ENCODE peak calls at places on chromosomes 1 and 21, in eight cellular contexts. M, X, Z, C, K, U, P and H are unnamed samples. For H3K4me1, the result is how much of the 10 kb centered on the place peaks cover.

GRCh38 chr1:224753491-224753890 is 137.4 kb downstream of the CNIH3 start:
- DNase-seq in U (no peak), X (no peak), C (no peak), M (no peak), K (no peak), P (no peak), Z (no peak), H (no peak)

GRCh38 chr1:112444269-112444668 is 48.3 kb downstream of the CTTNBP2NL start:
- DNase-seq in X (no peak), C (no peak), P (no peak), M (no peak), U (no peak), Z (peak), K (no peak), H (no peak)

GRCh38 chr1:19096036-19096833 is 113.8 kb downstream of the UBR4 start:
- DNase-seq in P (peak), C (no peak), X (peak), K (peak), U (peak), Z (peak), M (no peak), H (peak)

GRCh38 chr1:171740356-171740863 is 1.5 kb downstream of the VAMP4 start:
- DNase-seq in K (no peak), M (no peak), C (no peak), U (no peak), Z (peak), X (no peak), P (no peak), H (no peak)

GRCh38 chr21:45611296-45611695 is 32.2 kb upstream of the PCBP3 start:
- DNase-seq in U (no peak), M (no peak), K (no peak), Z (no peak), X (no peak), P (no peak), C (no peak), H (peak)

GRCh38 chr1:88773540-88774150 is 89.6 kb downstream of the PKN2 start:
- DNase-seq in P (peak), Z (peak), U (no peak), C (no peak), X (no peak), K (no peak), M (no peak), H (peak)

GRCh38 chr1:179393721-179394120 is 27.9 kb downstream of the AXDND1 start:
- DNase-seq in P (no peak), M (no peak), Z (no peak), U (no peak), X (no peak), K (no peak), C (no peak), H (no peak)

GRCh38 chr1:46370214-46370633 is 23.9 kb upstream of the FAAH start:
- DNase-seq in K (no peak), X (no peak), M (peak), C (no peak), Z (peak), U (no peak), P (no peak), H (no peak)

GRCh38 chr1:201606581-201606980 is 67.7 kb downstream of the NAV1 start:
- DNase-seq in P (no peak), M (no peak), U (no peak), C (no peak), X (no peak), Z (no peak), K (no peak), H (no peak)

GRCh38 chr1:6820899-6821298 is 35.6 kb downstream of the CAMTA1 start:
- DNase-seq in C (no peak), P (no peak), U (no peak), Z (no peak), X (no peak), K (no peak), M (no peak), H (no peak)

GRCh38 chr1:210400043-210400840 is 71.5 kb downstream of the HHAT start:
- DNase-seq in X (peak), C (no peak), M (peak), K (peak), P (peak), U (peak), Z (peak), H (peak)

GRCh38 chr1:217647791-217648190 is 16.6 kb downstream of the SPATA17 start:
- DNase-seq in K (no peak), U (no peak), M (no peak), P (no peak), Z (no peak), C (no peak), X (no peak), H (no peak)

DNA sequence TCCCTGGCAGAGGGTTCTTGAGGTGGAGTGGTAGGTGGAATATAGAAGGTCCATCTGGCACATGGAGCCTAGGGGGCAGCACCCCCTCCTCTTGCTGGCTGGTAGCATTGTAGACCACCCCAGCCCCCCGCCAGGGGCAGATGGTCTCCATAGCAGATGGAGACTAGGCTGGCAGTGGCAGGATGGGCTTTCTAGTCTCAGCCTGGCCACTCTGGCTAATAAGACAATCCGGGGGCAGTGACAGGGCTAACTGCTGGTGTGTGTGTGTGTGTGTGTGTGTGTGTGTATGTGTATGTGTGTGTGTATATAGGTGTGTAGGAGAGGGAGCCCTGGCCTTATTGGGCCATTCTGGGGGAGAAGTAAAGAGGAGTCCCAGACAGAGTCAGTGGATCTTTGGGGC is 16.1 kb downstream of the UTP11 start:
- DNase-seq in X (no peak), Z (no peak), M (no peak), K (no peak), U (no peak), P (no peak), C (peak), H (no peak)
- TF ChIP-seq CTCF in X (no peak), Z (no peak), M (no peak), K (no peak), U (peak), P (no peak), C (no peak), H (no peak)

GRCh38 chr1:67788251-67788796 is 44.9 kb downstream of the GNG12 start:
- DNase-seq in X (no peak), U (no peak), P (no peak), C (no peak), K (no peak), M (no peak), Z (no peak), H (no peak)
- H3K4me1 ChIP-seq in X (under half), U (under half), P (half or more), C (under half), K (under half), M (under half), Z (under half), H (under half)

DNA sequence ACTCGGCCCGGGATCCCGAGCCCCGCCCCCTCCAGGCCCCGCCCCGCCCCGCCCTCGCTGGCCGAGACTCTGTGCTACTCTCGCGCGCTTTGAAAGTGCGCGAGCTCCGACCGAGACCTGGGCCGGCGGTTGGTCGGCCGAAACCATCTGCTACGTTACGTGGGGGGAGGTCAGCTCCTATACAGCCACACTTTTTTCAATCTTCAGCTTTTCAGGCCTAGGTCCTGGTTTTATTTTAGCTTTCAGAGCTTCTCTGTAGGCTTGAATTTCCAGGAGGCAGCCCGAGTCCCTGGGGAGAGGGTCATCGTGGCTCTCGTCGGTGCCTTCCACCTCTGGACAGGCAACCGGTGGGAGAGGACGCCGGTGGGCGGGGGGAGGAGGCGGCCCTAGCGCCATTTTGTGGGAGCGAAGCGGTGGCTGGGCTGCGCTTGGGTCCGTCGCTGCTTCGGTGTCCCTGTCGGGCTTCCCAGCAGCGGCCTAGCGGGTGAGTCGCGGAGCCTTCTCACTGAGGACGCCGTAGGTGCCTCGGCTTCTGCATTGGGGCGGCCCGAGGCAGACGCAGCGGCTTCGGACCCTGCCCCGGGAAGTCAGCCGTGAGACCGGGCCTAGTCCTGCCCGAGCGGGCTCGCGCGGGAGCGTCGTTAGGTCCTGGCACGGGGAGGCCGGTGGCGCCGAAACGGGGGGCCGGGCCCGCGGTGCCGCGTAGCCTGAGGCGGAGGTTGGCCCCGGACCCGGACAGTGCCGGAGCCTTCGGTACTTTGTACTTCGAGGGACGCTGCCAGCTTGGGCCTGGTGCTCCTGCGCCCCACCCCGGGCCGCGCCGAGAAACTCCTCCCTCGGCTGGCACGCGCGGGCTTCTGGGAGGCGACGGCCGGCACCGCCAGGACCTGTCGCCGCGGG is at the start of gene TARDBP:
- DNase-seq in X (peak), Z (peak), M (peak), C (peak), K (peak), U (peak), P (peak), H (peak)
- TF ChIP-seq POLR2A in X (peak), Z (peak), M (peak), C (peak), K (peak), U (peak), P (peak), H (peak)

DNA sequence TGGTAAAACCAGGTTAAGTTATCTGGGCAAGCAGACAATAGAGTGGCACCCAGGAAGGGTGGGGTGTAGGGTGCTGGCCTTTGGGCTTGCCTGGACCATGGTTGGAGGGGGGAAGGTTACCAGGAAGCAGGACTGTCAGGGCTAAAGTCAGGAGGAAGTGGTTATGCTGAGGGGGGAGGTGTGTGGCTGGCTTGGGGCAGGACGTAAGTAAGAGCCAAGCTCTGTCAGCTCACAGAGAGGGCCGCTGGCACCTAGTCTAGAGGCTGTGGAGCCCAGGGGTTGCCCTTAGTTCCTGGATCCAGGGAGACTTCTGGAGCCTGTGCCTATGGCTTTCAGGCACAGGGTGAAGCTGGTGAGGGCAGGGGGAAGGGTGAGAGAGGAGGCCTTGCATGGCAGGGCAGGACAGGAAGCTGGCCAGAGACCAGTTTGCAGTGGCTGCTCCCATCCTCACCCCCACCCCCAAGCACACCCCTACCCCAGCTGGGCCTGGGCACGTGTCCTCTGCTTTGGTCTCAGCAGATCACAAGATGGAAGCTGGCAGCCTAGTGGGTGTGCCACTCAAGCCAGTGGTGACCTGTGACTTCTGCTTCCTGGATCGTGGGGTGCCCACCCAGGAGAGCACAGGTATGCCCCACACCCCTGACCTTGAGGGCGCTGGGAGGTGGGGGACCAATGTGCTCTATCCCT is 20.5 kb upstream of the SMYD3 start:
- DNase-seq in K (no peak), C (no peak), Z (no peak), M (no peak), P (no peak), X (no peak), U (no peak), H (no peak)
- TF ChIP-seq CTCF in K (no peak), C (no peak), Z (no peak), M (no peak), P (no peak), X (no peak), U (no peak), H (no peak)

GRCh38 chr1:33828654-33829053 is 35.2 kb upstream of the HMGB4 start:
- DNase-seq in M (no peak), P (no peak), C (no peak), U (no peak), Z (no peak), K (no peak), X (no peak), H (no peak)
- H3K4me1 ChIP-seq in M (under half), P (under half), C (under half), U (under half), Z (under half), K (under half), X (under half), H (under half)

DNA sequence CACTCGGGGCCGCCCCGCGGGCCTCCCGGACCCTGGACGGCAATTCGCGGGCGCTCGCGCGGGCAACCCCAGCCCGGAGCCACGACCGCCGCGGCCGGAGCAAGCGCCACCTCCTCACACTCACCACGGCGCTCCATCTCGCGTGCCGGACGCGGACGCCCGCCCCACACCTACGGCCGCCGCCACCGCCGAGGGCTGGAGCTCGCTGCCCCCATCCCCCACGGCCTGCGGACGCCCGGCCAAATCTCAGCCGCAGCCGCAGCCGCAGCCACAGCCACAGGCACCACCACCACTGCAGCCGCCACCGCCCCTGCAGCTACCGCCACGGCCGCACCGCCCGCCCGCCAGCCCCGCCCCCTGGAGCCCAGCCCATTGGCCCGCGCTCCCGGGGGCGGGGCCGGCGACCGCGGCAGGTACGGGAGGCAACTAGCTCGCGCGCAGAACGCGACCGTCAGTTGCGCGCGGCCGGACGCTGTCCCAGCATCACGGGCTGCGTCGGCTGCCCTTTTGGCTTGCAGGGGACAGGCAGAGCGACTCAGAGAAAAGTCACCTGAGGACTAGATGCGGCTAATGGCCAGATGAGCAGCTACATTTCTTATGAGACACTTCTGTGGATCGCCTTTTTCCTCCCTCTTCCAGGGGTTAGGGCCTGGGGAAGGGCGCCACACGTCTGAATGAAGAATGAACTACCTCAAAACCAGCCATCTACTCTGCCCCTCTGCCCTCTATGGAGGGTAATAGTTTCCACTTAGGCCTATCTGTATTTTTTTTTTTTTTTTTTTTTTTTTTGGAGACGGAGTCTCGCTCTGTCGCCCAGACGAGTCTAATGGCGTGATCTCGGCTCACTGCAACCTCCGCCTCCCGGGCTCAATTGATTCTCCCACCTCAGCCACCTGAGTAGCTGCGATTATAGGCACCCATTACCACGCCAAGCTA is at the start of gene ARHGAP29:
- DNase-seq in C (peak), P (peak), M (peak), X (peak), Z (peak), U (peak), K (peak), H (peak)
- TF ChIP-seq POLR2A in C (peak), P (peak), M (no peak), X (peak), Z (no peak), U (no peak), K (peak), H (peak)

DNA sequence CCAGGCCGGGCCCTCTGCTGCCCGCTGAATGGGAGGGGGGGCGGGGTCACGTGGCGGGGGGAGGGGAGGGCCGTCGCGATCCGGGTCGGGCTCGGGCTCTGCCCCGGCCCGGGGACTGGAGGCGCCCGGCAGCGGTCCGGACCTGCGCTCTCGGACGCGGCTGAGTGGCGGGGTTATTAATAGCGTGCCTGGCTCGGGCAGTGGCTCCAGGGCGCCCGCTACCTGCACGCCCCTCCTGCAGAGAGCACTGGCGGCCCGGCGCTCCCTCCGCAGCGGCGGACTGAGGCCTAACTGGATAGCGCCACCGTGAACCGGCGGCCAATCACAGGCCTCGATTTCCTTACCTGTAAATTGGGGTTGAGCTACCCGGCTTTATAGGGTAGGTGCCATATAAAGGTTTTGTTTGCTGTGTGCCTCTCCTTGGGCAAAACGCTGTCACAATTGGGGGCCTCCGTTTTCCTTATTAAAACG is 28.0 kb downstream of the AHDC1 start:
- DNase-seq in X (no peak), C (peak), P (peak), Z (no peak), U (peak), K (peak), M (peak), H (peak)
- TF ChIP-seq CTCF in X (no peak), C (no peak), P (no peak), Z (peak), U (peak), K (peak), M (no peak), H (no peak)